ENCODE peak calls at places on chromosomes 2 and 18, in nine cellular contexts. One of them, this sample, is unnamed.

GRCh38 chr2:7278984-7279383 is 361.8 kb downstream of the RNF144A start:
- DNase-seq in kidney: no peak
- DNase-seq in hepatocyte: no peak
- DNase-seq in Peyer's patch: no peak
- DNase-seq in brain microvascular endothelial cell: no peak
- DNase-seq in GM12864: no peak
- DNase-seq in GM06990: no peak
- DNase-seq in Panc1: no peak
- DNase-seq in upper lobe of left lung: no peak
- DNase-seq in this sample: no peak

GRCh38 chr18:55012041-55012440 is 52.8 kb upstream of the CCDC68 start:
- DNase-seq in kidney: no peak
- DNase-seq in hepatocyte: peak; percentile 42
- DNase-seq in Peyer's patch: no peak
- DNase-seq in brain microvascular endothelial cell: no peak
- DNase-seq in GM12864: no peak
- DNase-seq in GM06990: no peak
- DNase-seq in Panc1: peak; percentile 7
- DNase-seq in upper lobe of left lung: no peak
- DNase-seq in this sample: no peak

GRCh38 chr2:37171624-37171950 is 14.8 kb upstream of the EIF2AK2 start:
- DNase-seq in kidney: no peak
- DNase-seq in hepatocyte: no peak
- DNase-seq in Peyer's patch: no peak
- DNase-seq in brain microvascular endothelial cell: no peak
- DNase-seq in GM12864: no peak
- DNase-seq in GM06990: no peak
- DNase-seq in Panc1: no peak
- DNase-seq in upper lobe of left lung: no peak
- DNase-seq in this sample: no peak

GRCh38 chr18:22432672-22433137 is 15.0 kb upstream of the CTAGE1 start:
- DNase-seq in kidney: peak; percentile 86
- DNase-seq in hepatocyte: peak; percentile 75
- DNase-seq in Peyer's patch: peak; percentile 63
- DNase-seq in brain microvascular endothelial cell: peak; percentile 97
- DNase-seq in GM12864: no peak
- DNase-seq in GM06990: no peak
- DNase-seq in Panc1: no peak
- DNase-seq in upper lobe of left lung: no peak
- DNase-seq in this sample: peak; percentile 81

GRCh38 chr2:222813177-222813843 is 47.5 kb upstream of the ACSL3 start:
- DNase-seq in kidney: no peak
- DNase-seq in hepatocyte: no peak
- DNase-seq in Peyer's patch: no peak
- DNase-seq in brain microvascular endothelial cell: no peak
- DNase-seq in GM12864: peak; percentile 54
- DNase-seq in GM06990: peak; percentile 48
- DNase-seq in Panc1: no peak
- DNase-seq in upper lobe of left lung: no peak
- DNase-seq in this sample: no peak

GRCh38 chr2:43818761-43819160 is 19.9 kb downstream of the ABCG5 start:
- DNase-seq in kidney: no peak
- DNase-seq in hepatocyte: peak; percentile 75
- DNase-seq in Peyer's patch: peak; percentile 79
- DNase-seq in brain microvascular endothelial cell: peak; percentile 71
- DNase-seq in GM12864: no peak
- DNase-seq in GM06990: no peak
- DNase-seq in Panc1: no peak
- DNase-seq in upper lobe of left lung: peak; percentile 56
- DNase-seq in this sample: no peak

GRCh38 chr2:22281033-22281432 is 1103.9 kb upstream of the KLHL29 start:
- DNase-seq in kidney: no peak
- DNase-seq in hepatocyte: peak; percentile 86
- DNase-seq in Peyer's patch: no peak
- DNase-seq in brain microvascular endothelial cell: peak; percentile 91
- DNase-seq in GM12864: no peak
- DNase-seq in GM06990: no peak
- DNase-seq in Panc1: no peak
- DNase-seq in upper lobe of left lung: peak; percentile 21
- DNase-seq in this sample: no peak

GRCh38 chr18:23883277-23883790 is 131.2 kb upstream of the TTC39C start:
- DNase-seq in kidney: no peak
- DNase-seq in hepatocyte: peak; percentile 35
- DNase-seq in Peyer's patch: no peak
- DNase-seq in brain microvascular endothelial cell: no peak
- DNase-seq in GM12864: no peak
- DNase-seq in GM06990: no peak
- DNase-seq in Panc1: no peak
- DNase-seq in upper lobe of left lung: no peak
- DNase-seq in this sample: no peak

GRCh38 chr2:100259991-100260390 is 62.3 kb downstream of the LONRF2 start:
- DNase-seq in kidney: no peak
- DNase-seq in hepatocyte: no peak
- DNase-seq in Peyer's patch: no peak
- DNase-seq in brain microvascular endothelial cell: no peak
- DNase-seq in GM12864: no peak
- DNase-seq in GM06990: no peak
- DNase-seq in Panc1: no peak
- DNase-seq in upper lobe of left lung: no peak
- DNase-seq in this sample: no peak

GRCh38 chr2:101256316-101256715 is 3.6 kb downstream of the CNOT11 start:
- DNase-seq in kidney: no peak
- DNase-seq in hepatocyte: no peak
- DNase-seq in Peyer's patch: no peak
- DNase-seq in brain microvascular endothelial cell: no peak
- DNase-seq in GM12864: no peak
- DNase-seq in GM06990: no peak
- DNase-seq in Panc1: no peak
- DNase-seq in upper lobe of left lung: no peak
- DNase-seq in this sample: no peak

GRCh38 chr2:120533625-120534024 is 187.7 kb downstream of the INHBB start:
- DNase-seq in kidney: no peak
- DNase-seq in hepatocyte: no peak
- DNase-seq in Peyer's patch: no peak
- DNase-seq in brain microvascular endothelial cell: no peak
- DNase-seq in GM12864: no peak
- DNase-seq in GM06990: no peak
- DNase-seq in Panc1: no peak
- DNase-seq in upper lobe of left lung: no peak
- DNase-seq in this sample: no peak

GRCh38 chr18:63148449-63149199 is 170.9 kb downstream of the BCL2 start:
- DNase-seq in kidney: no peak
- DNase-seq in hepatocyte: no peak
- DNase-seq in Peyer's patch: no peak
- DNase-seq in brain microvascular endothelial cell: no peak
- DNase-seq in GM12864: no peak
- DNase-seq in GM06990: no peak
- DNase-seq in Panc1: no peak
- DNase-seq in upper lobe of left lung: no peak
- DNase-seq in this sample: no peak

GRCh38 chr18:68083776-68084175 is 567.3 kb upstream of the DSEL start:
- DNase-seq in kidney: no peak
- DNase-seq in hepatocyte: no peak
- DNase-seq in Peyer's patch: no peak
- DNase-seq in brain microvascular endothelial cell: no peak
- DNase-seq in GM12864: no peak
- DNase-seq in GM06990: no peak
- DNase-seq in Panc1: no peak
- DNase-seq in upper lobe of left lung: no peak
- DNase-seq in this sample: no peak

GRCh38 chr2:110107092-110108079 is 8.2 kb downstream of the MALL start:
- DNase-seq in kidney: no peak
- DNase-seq in hepatocyte: no peak
- DNase-seq in Peyer's patch: no peak
- DNase-seq in brain microvascular endothelial cell: no peak
- DNase-seq in GM12864: no peak
- DNase-seq in GM06990: no peak
- DNase-seq in Panc1: no peak
- DNase-seq in upper lobe of left lung: no peak
- DNase-seq in this sample: no peak

GRCh38 chr2:14454102-14454676 is 178.3 kb upstream of the LRATD1 start:
- DNase-seq in kidney: no peak
- DNase-seq in hepatocyte: no peak
- DNase-seq in Peyer's patch: no peak
- DNase-seq in brain microvascular endothelial cell: no peak
- DNase-seq in GM12864: no peak
- DNase-seq in GM06990: no peak
- DNase-seq in Panc1: no peak
- DNase-seq in upper lobe of left lung: no peak
- DNase-seq in this sample: no peak

GRCh38 chr2:175676813-175677212 is 325.3 kb downstream of the LNPK start:
- DNase-seq in kidney: no peak
- DNase-seq in hepatocyte: no peak
- DNase-seq in Peyer's patch: no peak
- DNase-seq in brain microvascular endothelial cell: no peak
- DNase-seq in GM12864: no peak
- DNase-seq in GM06990: no peak
- DNase-seq in Panc1: no peak
- DNase-seq in upper lobe of left lung: no peak
- DNase-seq in this sample: no peak
- H3K4me3 ChIP-seq in kidney: no peak overlapping the region
- H3K4me3 ChIP-seq in hepatocyte: no peak overlapping the region
- H3K4me3 ChIP-seq in Peyer's patch: no peak overlapping the region
- H3K4me3 ChIP-seq in brain microvascular endothelial cell: no peak overlapping the region
- H3K4me3 ChIP-seq in GM12864: no peak overlapping the region
- H3K4me3 ChIP-seq in GM06990: no peak overlapping the region
- H3K4me3 ChIP-seq in Panc1: no peak overlapping the region
- H3K4me3 ChIP-seq in upper lobe of left lung: no peak overlapping the region
- H3K4me3 ChIP-seq in this sample: no peak overlapping the region

GRCh38 chr2:54587439-54588016 is 131.4 kb downstream of the SPTBN1 start:
- DNase-seq in kidney: no peak
- DNase-seq in hepatocyte: no peak
- DNase-seq in Peyer's patch: no peak
- DNase-seq in brain microvascular endothelial cell: no peak
- DNase-seq in GM12864: no peak
- DNase-seq in GM06990: no peak
- DNase-seq in Panc1: no peak
- DNase-seq in upper lobe of left lung: no peak
- DNase-seq in this sample: no peak

GRCh38 chr2:54589340-54590215 is 133.5 kb downstream of the SPTBN1 start:
- DNase-seq in kidney: no peak
- DNase-seq in hepatocyte: peak; percentile 45
- DNase-seq in Peyer's patch: no peak
- DNase-seq in brain microvascular endothelial cell: peak; percentile 69
- DNase-seq in GM12864: no peak
- DNase-seq in GM06990: no peak
- DNase-seq in Panc1: no peak
- DNase-seq in upper lobe of left lung: no peak
- DNase-seq in this sample: no peak

GRCh38 chr2:54590216-54590961 is 133.1 kb upstream of the EML6 start:
- DNase-seq in kidney: no peak
- DNase-seq in hepatocyte: no peak
- DNase-seq in Peyer's patch: no peak
- DNase-seq in brain microvascular endothelial cell: no peak
- DNase-seq in GM12864: no peak
- DNase-seq in GM06990: no peak
- DNase-seq in Panc1: no peak
- DNase-seq in upper lobe of left lung: no peak
- DNase-seq in this sample: no peak

GRCh38 chr2:54588244-54588899 is 132.2 kb downstream of the SPTBN1 start:
- DNase-seq in kidney: no peak
- DNase-seq in hepatocyte: no peak
- DNase-seq in Peyer's patch: no peak
- DNase-seq in brain microvascular endothelial cell: no peak
- DNase-seq in GM12864: no peak
- DNase-seq in GM06990: no peak
- DNase-seq in Panc1: no peak
- DNase-seq in upper lobe of left lung: no peak
- DNase-seq in this sample: no peak

DNA sequence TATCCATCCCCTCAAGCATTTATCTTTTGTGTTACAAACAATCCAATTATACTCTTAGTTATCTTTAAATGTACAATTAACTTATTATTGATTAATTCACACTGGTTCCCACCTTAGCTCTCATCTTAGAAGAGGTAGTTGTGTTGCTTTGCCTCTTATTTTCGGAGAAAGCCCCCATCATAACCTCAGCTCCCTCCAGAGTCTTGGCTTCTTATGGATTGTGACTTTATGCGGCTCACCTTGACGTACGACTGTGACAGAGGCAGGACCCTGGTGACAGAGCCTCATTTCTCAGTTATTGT is 132.9 kb downstream of the SPTBN1 start:
- DNase-seq in kidney: no peak
- DNase-seq in hepatocyte: no peak
- DNase-seq in Peyer's patch: no peak
- DNase-seq in brain microvascular endothelial cell: no peak
- DNase-seq in GM12864: no peak
- DNase-seq in GM06990: no peak
- DNase-seq in Panc1: no peak
- DNase-seq in upper lobe of left lung: no peak
- DNase-seq in this sample: no peak
- TF ChIP-seq CTCF in kidney: no peak
- TF ChIP-seq CTCF in hepatocyte: no peak
- TF ChIP-seq CTCF in Peyer's patch: no peak
- TF ChIP-seq CTCF in brain microvascular endothelial cell: no peak
- TF ChIP-seq CTCF in GM12864: no peak
- TF ChIP-seq CTCF in GM06990: no peak
- TF ChIP-seq CTCF in Panc1: no peak
- TF ChIP-seq CTCF in upper lobe of left lung: no peak
- TF ChIP-seq CTCF in this sample: no peak

GRCh38 chr2:180077295-180077906 is 70.3 kb upstream of the CWC22 start:
- DNase-seq in kidney: no peak
- DNase-seq in hepatocyte: peak; percentile 8
- DNase-seq in Peyer's patch: no peak
- DNase-seq in brain microvascular endothelial cell: no peak
- DNase-seq in GM12864: no peak
- DNase-seq in GM06990: no peak
- DNase-seq in Panc1: peak; percentile 8
- DNase-seq in upper lobe of left lung: no peak
- DNase-seq in this sample: no peak
- H3K4me3 ChIP-seq in kidney: no peak overlapping the region
- H3K4me3 ChIP-seq in hepatocyte: no peak overlapping the region
- H3K4me3 ChIP-seq in Peyer's patch: no peak overlapping the region
- H3K4me3 ChIP-seq in brain microvascular endothelial cell: no peak overlapping the region
- H3K4me3 ChIP-seq in GM12864: no peak overlapping the region
- H3K4me3 ChIP-seq in GM06990: no peak overlapping the region
- H3K4me3 ChIP-seq in Panc1: no peak overlapping the region
- H3K4me3 ChIP-seq in upper lobe of left lung: no peak overlapping the region
- H3K4me3 ChIP-seq in this sample: no peak overlapping the region

DNA sequence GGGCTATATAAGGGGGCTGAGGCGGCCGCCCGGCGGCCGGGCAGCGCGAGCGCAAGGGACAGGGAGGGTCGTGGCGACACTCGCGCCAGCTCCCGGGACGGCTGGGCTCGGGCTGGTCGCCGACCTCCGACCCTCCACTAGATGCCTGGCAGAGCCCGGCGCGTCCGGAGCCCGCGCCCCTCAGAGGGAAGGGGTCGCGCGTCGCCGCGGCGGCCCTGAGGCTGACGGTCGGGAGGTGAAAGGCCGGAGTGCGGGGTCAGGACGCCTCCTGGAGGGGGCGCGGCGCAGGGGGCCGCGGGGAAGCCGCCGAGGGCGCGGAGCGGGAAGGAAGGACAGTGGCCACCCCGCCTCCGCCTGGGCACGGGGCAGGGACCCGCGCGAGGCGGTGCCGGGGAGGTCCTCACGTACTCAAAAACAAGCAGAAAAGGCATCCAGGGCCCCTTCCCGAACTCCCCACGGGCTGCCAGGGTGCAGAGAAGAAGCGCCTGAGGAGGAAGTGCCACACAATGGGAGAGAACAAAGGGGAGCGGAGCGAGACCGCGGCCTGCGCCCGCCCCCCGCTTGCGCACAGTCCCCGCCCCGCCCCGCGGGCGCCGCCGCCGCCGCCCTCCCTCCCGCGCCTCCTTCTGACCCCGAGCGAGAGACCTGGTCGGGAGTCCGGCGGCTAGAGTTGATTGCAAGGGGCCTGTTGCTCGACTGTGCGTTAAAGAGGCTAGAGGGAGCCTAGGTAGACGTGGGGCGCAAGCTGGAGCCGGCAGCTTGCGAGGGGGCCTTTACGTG is 791 bp upstream of the KLF7 start:
- DNase-seq in kidney: peak; percentile 95
- DNase-seq in hepatocyte: peak; percentile 88
- DNase-seq in Peyer's patch: peak; percentile 88
- DNase-seq in brain microvascular endothelial cell: peak; percentile 77
- DNase-seq in GM12864: no peak
- DNase-seq in GM06990: peak; percentile 86
- DNase-seq in Panc1: no peak
- DNase-seq in upper lobe of left lung: peak; percentile 79
- DNase-seq in this sample: peak; percentile 73
- TF ChIP-seq CTCF in kidney: no peak
- TF ChIP-seq CTCF in hepatocyte: peak; percentile 26
- TF ChIP-seq CTCF in Peyer's patch: peak; percentile 47
- TF ChIP-seq CTCF in brain microvascular endothelial cell: peak; percentile 17
- TF ChIP-seq CTCF in GM12864: no peak
- TF ChIP-seq CTCF in GM06990: no peak
- TF ChIP-seq CTCF in Panc1: peak; percentile 56
- TF ChIP-seq CTCF in upper lobe of left lung: no peak
- TF ChIP-seq CTCF in this sample: peak; percentile 22

This sample was measured in RWPE2.